ENCODE peak calls at places on chromosomes 2 and 18, in five cellular contexts. A, T, H, U and N are unnamed samples.

GRCh38 chr2:205650450-205650849 is 31.9 kb upstream of the NRP2 start:
- DNase-seq in A (no peak), T (no peak), H (no peak), U (no peak), N (no peak)

GRCh38 chr2:85578243-85579180 is 1.1 kb downstream of the VAMP8 start:
- DNase-seq in A (no peak), T (peak; percentile 54), H (peak; percentile 43), U (peak; percentile 86), N (peak; percentile 58)

GRCh38 chr2:186718122-186718521 is 24.3 kb downstream of the FAM171B start:
- DNase-seq in A (no peak), T (no peak), H (no peak), U (no peak), N (no peak)

GRCh38 chr2:178238144-178238521 is 43.8 kb downstream of the OSBPL6 start:
- DNase-seq in A (no peak), T (no peak), H (no peak), U (no peak), N (no peak)

GRCh38 chr2:40372586-40372985 is 79.3 kb downstream of the SLC8A1 start:
- DNase-seq in A (no peak), T (no peak), H (no peak), U (no peak), N (no peak)

GRCh38 chr18:21306368-21306767 is 64.3 kb downstream of the GREB1L start:
- DNase-seq in A (no peak), T (no peak), H (no peak), U (no peak), N (no peak)

GRCh38 chr18:35141077-35141476 is 99.8 kb upstream of the ZNF397 start:
- DNase-seq in A (no peak), T (no peak), H (no peak), U (no peak), N (no peak)

GRCh38 chr2:240636563-240637115 is 11.4 kb downstream of the GPR35 start:
- DNase-seq in A (no peak), T (no peak), H (no peak), U (no peak), N (no peak)

GRCh38 chr18:77776104-77776503 is 526.5 kb downstream of the GALR1 start:
- DNase-seq in A (no peak), T (no peak), H (no peak), U (no peak), N (no peak)

GRCh38 chr2:231489990-231490389 is 25.7 kb upstream of the NCL start:
- DNase-seq in A (no peak), T (no peak), H (no peak), U (no peak), N (no peak)

GRCh38 chr2:3670376-3670775 is 12.4 kb downstream of the ALLC start:
- DNase-seq in A (no peak), T (no peak), H (no peak), U (no peak), N (no peak)

GRCh38 chr2:81077396-81077795 is 772.8 kb upstream of the LRRTM1 start:
- DNase-seq in A (no peak), T (no peak), H (no peak), U (no peak), N (no peak)

GRCh38 chr2:165369131-165369935 is 100.2 kb upstream of the CSRNP3 start:
- DNase-seq in A (no peak), T (no peak), H (no peak), U (peak; percentile 43), N (no peak)

GRCh38 chr2:8628870-8629209 is 53.0 kb upstream of the ID2 start:
- DNase-seq in A (peak; percentile 49), T (no peak), H (no peak), U (peak; percentile 13), N (no peak)

GRCh38 chr2:8629402-8629801 is 52.5 kb upstream of the ID2 start:
- DNase-seq in A (no peak), T (no peak), H (no peak), U (peak; percentile 15), N (no peak)

GRCh38 chr2:8627019-8627691 is 54.7 kb upstream of the ID2 start:
- DNase-seq in A (no peak), T (no peak), H (no peak), U (peak; percentile 33), N (no peak)

GRCh38 chr2:8627692-8628085 is 54.2 kb upstream of the ID2 start:
- DNase-seq in A (no peak), T (no peak), H (no peak), U (peak; percentile 30), N (no peak)

DNA sequence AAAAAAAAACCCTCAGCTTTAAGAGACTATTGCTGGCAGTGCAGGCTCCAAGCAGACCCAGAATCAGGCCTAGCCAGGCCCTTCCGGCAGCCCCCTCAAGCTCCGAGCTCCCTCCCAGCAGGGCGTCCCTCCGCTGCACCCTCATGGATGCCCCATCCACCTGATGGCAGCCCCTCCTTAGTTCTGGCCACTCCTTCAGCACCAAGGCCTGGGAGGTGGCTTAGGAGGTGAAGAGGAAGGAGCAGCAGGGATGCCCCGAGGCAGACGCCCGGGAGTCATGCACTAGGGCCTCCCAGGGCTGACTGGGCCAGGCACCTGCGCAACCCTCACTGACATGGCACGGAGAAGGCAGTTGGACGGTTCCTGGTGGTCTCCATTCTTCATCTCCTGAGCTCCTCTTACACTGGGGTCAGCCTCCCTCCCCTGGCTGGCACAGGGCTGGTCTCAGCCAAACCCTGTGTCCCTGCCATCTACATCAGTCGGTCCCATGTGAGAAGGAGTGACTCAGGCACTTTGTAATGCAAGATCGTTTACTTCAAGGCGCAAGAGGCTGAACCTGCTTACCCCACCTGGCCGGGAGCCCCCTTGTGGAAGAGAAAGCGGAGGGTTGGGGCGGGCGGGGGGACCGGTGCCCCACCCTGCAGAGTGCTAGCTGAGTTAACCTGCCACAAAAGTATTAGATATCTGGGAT is 53.5 kb upstream of the ID2 start:
- DNase-seq in A (peak; percentile 75), T (no peak), H (no peak), U (peak; percentile 14), N (peak; percentile 51)
- TF ChIP-seq CTCF in A (peak; percentile 55), T (no peak), H (no peak), U (no peak), N (no peak)

GRCh38 chr2:9179572-9180201 is 26.9 kb upstream of the ASAP2 start:
- DNase-seq in A (peak; percentile 83), T (no peak), H (no peak), U (no peak), N (no peak)
- TF ChIP-seq CTCF in A (no peak), T (no peak), H (no peak), U (no peak), N (no peak)

GRCh38 chr2:169827272-169828140 is at the start of gene UBR3:
- DNase-seq in A (peak; percentile 76), T (peak; percentile 96), H (peak; percentile 97), U (peak; percentile 95), N (peak; percentile 99)
- TF ChIP-seq CTCF in A (no peak), T (no peak), H (no peak), U (peak; percentile 20), N (no peak)

GRCh38 chr2:237616373-237617304 is 10.7 kb upstream of the LRRFIP1 start:
- DNase-seq in A (no peak), T (no peak), H (no peak), U (no peak), N (no peak)

GRCh38 chr2:237615631-237616249 is 11.6 kb upstream of the LRRFIP1 start:
- DNase-seq in A (no peak), T (no peak), H (no peak), U (no peak), N (no peak)

GRCh38 chr2:237612527-237613357 is 14.6 kb upstream of the LRRFIP1 start:
- DNase-seq in A (no peak), T (no peak), H (no peak), U (no peak), N (no peak)

GRCh38 chr2:237613679-237614078 is 13.7 kb upstream of the LRRFIP1 start:
- DNase-seq in A (no peak), T (no peak), H (no peak), U (no peak), N (no peak)

DNA sequence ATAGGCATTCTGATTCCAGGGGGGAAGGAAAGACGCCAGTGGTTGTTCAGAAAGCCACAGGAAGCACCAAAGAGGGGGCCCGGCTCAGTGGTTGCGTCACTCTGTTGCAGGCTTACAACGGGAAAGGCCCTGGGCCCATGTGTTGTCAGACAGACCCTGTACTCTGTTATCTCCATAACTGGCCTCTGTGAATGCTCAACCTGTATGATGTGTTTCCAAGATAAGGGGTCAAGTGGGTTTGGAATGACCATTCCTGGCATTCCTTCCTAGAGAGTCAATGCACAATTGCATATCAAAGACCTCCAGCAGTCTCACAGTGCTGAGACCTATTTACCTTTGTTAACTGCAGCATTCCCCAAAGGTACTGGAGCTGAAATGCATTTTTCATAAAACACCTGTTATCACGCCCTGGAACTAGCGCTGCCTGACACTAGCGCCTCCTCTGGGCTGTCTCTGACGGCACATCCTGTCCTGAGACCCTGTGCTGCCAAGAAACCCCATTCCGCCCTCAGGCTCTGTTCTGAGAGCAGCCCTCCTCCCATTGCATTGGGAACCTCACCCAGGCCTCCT is 13.2 kb upstream of the LRRFIP1 start:
- DNase-seq in A (no peak), T (no peak), H (no peak), U (no peak), N (no peak)
- TF ChIP-seq CTCF in A (peak; percentile 48), T (no peak), H (no peak), U (no peak), N (no peak)

DNA sequence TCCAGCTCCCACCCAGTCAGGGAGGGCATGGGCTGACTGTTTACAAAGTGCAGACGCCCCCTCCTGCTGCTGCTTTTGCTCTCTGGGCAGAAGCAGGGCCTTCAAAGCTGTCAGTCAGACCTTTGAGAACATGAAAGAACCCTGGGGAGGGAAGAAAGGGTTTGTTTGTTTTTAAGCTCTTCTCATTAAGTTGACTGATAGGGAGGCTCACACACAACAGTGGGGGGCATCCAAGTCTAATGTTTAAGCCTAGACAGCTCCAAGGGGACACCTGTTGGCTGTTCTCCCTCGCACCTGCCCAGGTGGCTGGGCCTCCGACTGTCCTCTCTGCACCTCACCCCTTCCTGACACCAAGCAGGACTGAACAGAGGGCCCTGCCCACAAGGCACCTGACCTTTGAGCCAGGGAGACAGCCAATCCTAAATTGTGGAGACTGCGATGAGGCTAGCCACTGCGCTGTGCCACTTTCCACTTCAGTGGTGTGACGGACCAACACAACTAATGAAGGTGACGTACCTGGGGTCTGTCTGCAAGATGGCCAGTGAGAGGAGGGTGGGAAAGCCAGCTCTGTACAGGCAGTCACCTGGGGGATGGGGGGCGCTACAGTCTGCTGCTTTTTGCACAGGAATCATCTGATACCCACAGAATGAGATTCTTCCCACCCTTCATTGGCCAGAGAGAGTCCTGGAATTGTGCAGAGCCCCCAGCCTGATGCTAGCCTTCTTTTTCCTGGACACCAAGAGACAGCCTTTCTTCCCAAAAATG is 16.3 kb downstream of the ST6GAL2 start:
- DNase-seq in A (no peak), T (no peak), H (no peak), U (no peak), N (no peak)
- TF ChIP-seq CTCF in A (no peak), T (no peak), H (no peak), U (no peak), N (no peak)

GRCh38 chr2:135960150-135960549 is 25.3 kb downstream of the DARS1 start:
- DNase-seq in A (no peak), T (no peak), H (no peak), U (no peak), N (no peak)
- TF ChIP-seq CTCF in A (no peak), T (no peak), H (no peak), U (no peak), N (no peak)

GRCh38 chr2:128779301-128780095 is 460.8 kb upstream of the HS6ST1 start:
- DNase-seq in A (no peak), T (no peak), H (no peak), U (no peak), N (no peak)
- TF ChIP-seq CTCF in A (no peak), T (no peak), H (no peak), U (no peak), N (no peak)

GRCh38 chr2:120638450-120638849 is 97.2 kb upstream of the GLI2 start:
- DNase-seq in A (no peak), T (no peak), H (no peak), U (no peak), N (no peak)
- TF ChIP-seq CTCF in A (no peak), T (no peak), H (no peak), U (no peak), N (no peak)